ENCODE peak calls at places on chromosome 17, in nine cellular contexts. H, C, Y, F, P, U, Q, X and A are unnamed samples.

GRCh38 chr17:21282231-21282630 is 2.3 kb upstream of the MAP2K3 start:
- DNase-seq in Y (peak), C (no peak), F (no peak), U (peak), P (no peak), Q (no peak), X (no peak), H (no peak), A (peak)

GRCh38 chr17:68576811-68577551 is 24.2 kb downstream of the FAM20A start:
- DNase-seq in Q (no peak), F (no peak), P (no peak), H (no peak), X (no peak), U (peak), C (no peak), Y (peak), A (no peak)

GRCh38 chr17:38654411-38655398 is 20.1 kb downstream of the EPOP start:
- DNase-seq in X (no peak), H (no peak), U (no peak), Q (no peak), P (no peak), F (no peak), Y (no peak), C (no peak), A (no peak)

GRCh38 chr17:72446525-72447250 is 325.9 kb downstream of the SOX9 start:
- DNase-seq in X (no peak), F (no peak), Q (no peak), H (no peak), P (no peak), C (no peak), U (no peak), Y (peak), A (no peak)

GRCh38 chr17:3738562-3739295 is 15.0 kb downstream of the HASPIN start:
- DNase-seq in P (peak), U (peak), Y (no peak), Q (no peak), F (no peak), C (peak), H (no peak), X (no peak), A (no peak)

GRCh38 chr17:78387982-78388941 is 9.8 kb downstream of the PGS1 start:
- DNase-seq in X (peak), Y (peak), Q (peak), H (no peak), P (no peak), C (no peak), F (no peak), U (no peak), A (peak)

GRCh38 chr17:38897671-38898290 is 27.6 kb upstream of the LASP1NB start:
- DNase-seq in C (no peak), X (no peak), P (no peak), Q (no peak), U (no peak), H (no peak), Y (no peak), F (no peak), A (peak)

GRCh38 chr17:72362466-72363335 is 241.9 kb downstream of the SOX9 start:
- DNase-seq in P (no peak), F (no peak), C (no peak), U (no peak), Q (no peak), Y (peak), H (no peak), X (no peak), A (no peak)

GRCh38 chr17:7834554-7834890 is 505 bp downstream of the KDM6B start:
- DNase-seq in X (no peak), P (no peak), F (no peak), H (peak), U (peak), Y (peak), C (peak), Q (no peak), A (no peak)

GRCh38 chr17:17237026-17237799 is at the start of gene FLCN:
- DNase-seq in Y (peak), P (peak), C (peak), F (peak), U (peak), Q (peak), H (peak), X (peak), A (peak)

GRCh38 chr17:14918540-14918939 is 346.6 kb downstream of the PMP22 start:
- DNase-seq in P (no peak), H (no peak), Q (no peak), X (no peak), C (no peak), U (no peak), Y (peak), F (no peak), A (no peak)

GRCh38 chr17:78990349-78991016 is 10.8 kb upstream of the LGALS3BP start:
- DNase-seq in X (no peak), U (no peak), H (peak), C (no peak), P (peak), F (no peak), Q (no peak), Y (no peak), A (no peak)

GRCh38 chr17:57281887-57282653 is 25.7 kb downstream of the MSI2 start:
- DNase-seq in H (no peak), P (no peak), U (peak), Y (no peak), C (no peak), Q (no peak), X (no peak), F (no peak), A (no peak)

GRCh38 chr17:64001763-64002529 is 3.8 kb downstream of the PRR29 start:
- DNase-seq in Y (peak), P (no peak), Q (no peak), X (no peak), C (no peak), U (peak), F (no peak), H (no peak), A (peak)

GRCh38 chr17:43645765-43646481 is 15.8 kb downstream of the MEOX1 start:
- DNase-seq in C (no peak), Q (no peak), U (peak), X (no peak), Y (peak), H (peak), P (peak), F (no peak), A (peak)

GRCh38 chr17:81870155-81870977 is 771 bp downstream of the ARHGDIA start:
- DNase-seq in C (no peak), F (no peak), U (no peak), H (no peak), P (no peak), X (no peak), Q (peak), Y (peak), A (peak)

GRCh38 chr17:65055280-65055707 is 1.2 kb downstream of the GNA13 start:
- DNase-seq in P (no peak), C (no peak), U (no peak), Y (no peak), H (no peak), X (no peak), F (no peak), Q (no peak), A (no peak)

GRCh38 chr17:75738218-75738802 is 17.1 kb downstream of the ITGB4 start:
- DNase-seq in F (no peak), C (no peak), H (peak), Q (no peak), Y (no peak), U (no peak), P (no peak), X (no peak), A (no peak)

GRCh38 chr17:61464121-61464905 is 12.1 kb downstream of the TBX4 start:
- DNase-seq in F (no peak), C (no peak), Y (no peak), U (no peak), X (no peak), P (no peak), H (peak), Q (no peak), A (no peak)